ENCODE peak calls at places on chromosomes 3 and 15, in four cellular contexts. Z, S, V and B are unnamed samples.

GRCh38 chr3:179438836-179439235 is 12.4 kb downstream of the GNB4 start:
- DNase-seq in S (no peak), V (no peak), Z (no peak), B (no peak)

GRCh38 chr15:23538657-23539056 is 26.8 kb upstream of the MKRN3 start:
- DNase-seq in S (no peak), V (no peak), Z (no peak), B (no peak)

GRCh38 chr3:116238863-116239262 is 206.4 kb downstream of the LSAMP start:
- DNase-seq in S (no peak), V (no peak), Z (no peak), B (no peak)

GRCh38 chr15:43190178-43190577 is 5.0 kb downstream of the CCNDBP1 start:
- DNase-seq in V (peak), Z (no peak), S (peak), B (no peak)

GRCh38 chr3:108603689-108604088 is 14.2 kb downstream of the DZIP3 start:
- DNase-seq in V (peak), S (peak), Z (no peak), B (peak)

GRCh38 chr3:135636596-135636995 is 328.9 kb upstream of the PPP2R3A start:
- DNase-seq in S (no peak), Z (no peak), V (no peak), B (no peak)

GRCh38 chr3:72155391-72156064 is 370.6 kb upstream of the PROK2 start:
- DNase-seq in Z (no peak), S (peak), V (peak), B (peak)

GRCh38 chr15:38275951-38276350 is 23.3 kb downstream of the SPRED1 start:
- DNase-seq in V (peak), S (peak), Z (no peak), B (peak)

GRCh38 chr15:48996276-48996675 is 32.6 kb upstream of the SHC4 start:
- DNase-seq in V (no peak), S (no peak), Z (no peak), B (no peak)

GRCh38 chr3:142276780-142277179 is 51.4 kb upstream of the GK5 start:
- DNase-seq in Z (no peak), V (peak), S (peak), B (peak)

GRCh38 chr3:187072102-187072501 is 67.2 kb downstream of the RPL39L start:
- DNase-seq in Z (no peak), V (no peak), S (no peak), B (no peak)

GRCh38 chr3:178083906-178084823 is 452.1 kb upstream of the KCNMB2 start:
- DNase-seq in S (peak), Z (no peak), V (peak), B (peak)

GRCh38 chr15:40358492-40359353 is 704 bp downstream of the DISP2 start:
- DNase-seq in S (no peak), V (no peak), Z (no peak), B (no peak)
- TF ChIP-seq CTCF in S (no peak), V (peak), Z (no peak), B (no peak)

DNA sequence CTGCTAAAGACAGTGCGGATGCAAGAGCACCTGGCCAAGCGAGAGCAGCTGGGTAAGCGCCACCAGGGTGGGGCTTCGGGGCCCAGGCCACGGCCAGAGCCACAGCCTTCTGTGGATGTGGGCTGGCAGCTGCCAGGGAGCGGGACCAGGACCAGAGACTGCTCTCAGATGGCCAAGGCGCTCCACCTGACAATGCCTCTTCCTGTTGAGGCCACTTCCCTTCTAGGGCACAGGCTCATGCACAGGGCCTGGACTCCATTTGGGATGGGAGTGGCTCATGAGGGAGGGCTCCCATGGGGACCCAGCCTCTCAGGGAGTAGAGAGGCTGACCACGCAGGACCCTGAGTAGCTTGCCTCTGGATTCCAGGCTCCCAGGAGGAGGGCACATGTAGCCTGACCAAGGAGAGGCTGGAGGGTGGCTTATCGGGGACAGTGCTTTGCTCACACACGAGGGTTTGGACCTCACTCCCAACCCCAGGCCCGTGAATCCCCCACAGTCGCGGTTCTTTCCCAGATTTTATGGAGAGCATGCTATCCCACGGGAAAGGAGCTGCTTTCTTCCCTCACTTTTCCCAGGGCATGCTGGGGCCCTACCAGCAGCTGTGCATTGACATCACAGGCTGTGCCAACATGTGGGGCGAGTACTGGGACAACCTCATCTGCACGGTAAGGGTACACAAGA is 25.1 kb downstream of the ACAA1 start:
- DNase-seq in Z (no peak), S (no peak), V (no peak), B (no peak)
- H3K4me3 ChIP-seq in Z (no peak), S (no peak), V (no peak), B (no peak)

GRCh38 chr3:24072193-24072592 is 127.1 kb downstream of the NR1D2 start:
- DNase-seq in Z (no peak), S (no peak), V (no peak), B (no peak)

GRCh38 chr3:24067483-24067882 is 122.4 kb downstream of the NR1D2 start:
- DNase-seq in V (peak), Z (no peak), S (no peak), B (peak)

DNA sequence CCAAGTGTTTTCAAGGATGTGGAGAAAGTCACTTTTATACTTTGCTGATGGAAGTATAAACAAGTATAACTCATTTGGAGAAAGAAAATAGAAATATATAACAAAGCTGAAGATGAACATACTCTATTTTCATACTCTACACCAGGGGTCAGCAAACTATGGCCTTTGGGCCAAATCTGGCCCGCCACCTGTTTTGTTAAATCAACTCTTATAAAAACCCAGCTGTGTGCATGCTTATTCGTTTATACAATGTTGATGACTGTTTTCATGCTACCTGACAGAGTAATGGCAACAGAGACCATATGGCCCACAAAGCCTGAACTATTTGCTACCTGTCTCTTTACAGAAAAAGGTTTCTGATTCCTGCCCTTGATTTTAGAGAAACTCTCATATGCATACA is 124.0 kb downstream of the NR1D2 start:
- DNase-seq in V (no peak), Z (peak), S (peak), B (peak)
- TF ChIP-seq CTCF in V (no peak), Z (peak), S (peak), B (peak)

DNA sequence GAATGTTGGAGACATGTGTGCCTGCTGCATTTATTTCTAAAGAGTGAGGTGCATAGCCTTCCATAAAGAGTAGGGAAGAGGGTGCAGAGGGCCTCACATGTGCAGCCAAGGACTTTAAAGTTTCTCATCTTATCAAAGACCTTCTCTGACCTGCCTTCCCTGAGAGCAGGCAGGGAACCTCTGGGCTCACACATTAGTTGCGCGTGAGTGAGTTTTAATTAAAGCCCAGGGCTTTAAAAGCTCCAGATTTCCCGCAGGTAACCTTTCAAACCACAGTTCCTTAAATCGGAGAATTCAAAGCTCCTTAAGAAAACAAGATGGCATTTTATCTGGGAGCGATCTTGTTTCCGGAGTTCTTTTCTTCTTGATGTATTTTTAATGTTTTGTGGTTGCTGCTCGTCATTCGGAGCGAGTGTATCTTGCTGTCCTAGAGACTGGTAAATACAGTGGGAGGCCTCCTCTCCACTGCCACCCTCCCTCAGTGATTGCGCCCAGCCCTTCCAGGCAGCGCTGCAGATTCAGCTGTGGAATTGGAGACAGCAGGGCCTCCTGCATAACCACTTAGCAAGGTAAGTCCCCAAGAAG is 284.3 kb downstream of the CLSTN2 start:
- DNase-seq in S (no peak), Z (peak), V (no peak), B (no peak)
- H3K4me3 ChIP-seq in S (no peak), Z (no peak), V (no peak), B (no peak)

DNA sequence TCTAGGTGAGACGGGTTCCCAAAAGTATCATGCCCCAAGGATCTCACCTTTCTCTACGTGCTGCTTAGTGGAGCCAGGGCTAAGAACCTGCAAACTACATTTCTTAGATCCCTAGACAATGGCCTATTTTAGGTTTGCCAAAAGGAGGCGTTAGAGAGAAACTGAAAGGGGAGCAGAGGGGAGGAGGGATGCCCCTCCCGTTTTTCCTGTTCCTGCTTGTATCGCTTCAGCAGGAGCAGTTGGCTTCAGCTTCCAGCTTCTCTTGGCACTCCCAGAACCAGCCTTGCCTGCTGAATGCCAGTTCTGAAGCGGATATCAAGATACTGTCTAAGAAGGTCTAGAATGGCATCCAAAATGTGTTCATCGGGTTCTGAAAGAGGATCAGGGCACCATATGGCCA is 58.4 kb upstream of the ABHD17C start:
- DNase-seq in Z (no peak), V (no peak), S (no peak), B (no peak)
- TF ChIP-seq CTCF in Z (no peak), V (no peak), S (no peak), B (no peak)